ENCODE peak calls at places on chromosomes 3 and 15, in nine cellular contexts. Q, V, J, U, E, W, G, B and Y are unnamed samples.

GRCh38 chr15:65906396-65906795 is 37.1 kb downstream of the RAB11A start:
- DNase-seq in Q (no peak), V (no peak), J (no peak), U (no peak), E (no peak), W (no peak), G (no peak), B (no peak), Y (no peak)

GRCh38 chr3:33360136-33360825 is 79.9 kb downstream of the UBP1 start:
- DNase-seq in Q (no peak), V (peak), J (no peak), U (no peak), E (peak), W (no peak), G (peak), B (no peak), Y (peak)

GRCh38 chr15:66751579-66751978 is 49.5 kb downstream of the SMAD6 start:
- DNase-seq in Q (no peak), V (no peak), J (peak), U (peak), E (no peak), W (no peak), G (no peak), B (no peak), Y (no peak)

GRCh38 chr3:71530903-71531535 is 52.5 kb downstream of the FOXP1 start:
- DNase-seq in Q (no peak), V (no peak), J (no peak), U (no peak), E (no peak), W (no peak), G (no peak), B (no peak), Y (no peak)

GRCh38 chr3:59737209-59737608 is 687.4 kb upstream of the CFAP20DC start:
- DNase-seq in Q (no peak), V (no peak), J (no peak), U (no peak), E (no peak), W (no peak), G (peak), B (no peak), Y (no peak)

GRCh38 chr3:44648564-44649229 is at the start of gene ZNF35:
- DNase-seq in Q (peak), V (peak), J (peak), U (peak), E (peak), W (peak), G (peak), B (peak), Y (peak)

GRCh38 chr3:150074277-150074676 is 103.6 kb upstream of the PFN2 start:
- DNase-seq in Q (no peak), V (no peak), J (no peak), U (peak), E (no peak), W (no peak), G (no peak), B (no peak), Y (no peak)

GRCh38 chr3:32037932-32038271 is 56.4 kb downstream of the ZNF860 start:
- DNase-seq in Q (no peak), V (no peak), J (no peak), U (no peak), E (no peak), W (no peak), G (no peak), B (no peak), Y (no peak)

GRCh38 chr15:41917767-41918430 is 24.0 kb upstream of the SPTBN5 start:
- DNase-seq in Q (peak), V (peak), J (peak), U (no peak), E (peak), W (no peak), G (peak), B (no peak), Y (no peak)

GRCh38 chr3:127915937-127916480 is 977 bp downstream of the KBTBD12 start:
- DNase-seq in Q (no peak), V (no peak), J (no peak), U (no peak), E (no peak), W (no peak), G (no peak), B (no peak), Y (no peak)

GRCh38 chr3:184223946-184224345 is 5.4 kb upstream of the VWA5B2 start:
- DNase-seq in Q (no peak), V (no peak), J (no peak), U (no peak), E (no peak), W (no peak), G (no peak), B (no peak), Y (no peak)

GRCh38 chr3:42190701-42191442 is 75.1 kb downstream of the CCK start:
- DNase-seq in Q (no peak), V (peak), J (peak), U (peak), E (peak), W (peak), G (peak), B (peak), Y (peak)

GRCh38 chr3:167886690-167887089 is 151.2 kb downstream of the SERPINI1 start:
- DNase-seq in Q (no peak), V (no peak), J (no peak), U (no peak), E (no peak), W (no peak), G (peak), B (no peak), Y (no peak)

GRCh38 chr3:54427501-54427900 is 305.1 kb downstream of the CACNA2D3 start:
- DNase-seq in Q (no peak), V (no peak), J (no peak), U (no peak), E (no peak), W (no peak), G (no peak), B (no peak), Y (no peak)

GRCh38 chr3:79516795-79517194 is 251.0 kb downstream of the ROBO1 start:
- DNase-seq in Q (no peak), V (no peak), J (no peak), U (no peak), E (no peak), W (no peak), G (no peak), B (no peak), Y (no peak)

GRCh38 chr3:79521221-79521848 is 246.5 kb downstream of the ROBO1 start:
- DNase-seq in Q (no peak), V (peak), J (peak), U (peak), E (peak), W (no peak), G (peak), B (no peak), Y (peak)

GRCh38 chr3:79515072-79515471 is 252.7 kb downstream of the ROBO1 start:
- DNase-seq in Q (no peak), V (no peak), J (no peak), U (no peak), E (no peak), W (no peak), G (peak), B (no peak), Y (peak)

DNA sequence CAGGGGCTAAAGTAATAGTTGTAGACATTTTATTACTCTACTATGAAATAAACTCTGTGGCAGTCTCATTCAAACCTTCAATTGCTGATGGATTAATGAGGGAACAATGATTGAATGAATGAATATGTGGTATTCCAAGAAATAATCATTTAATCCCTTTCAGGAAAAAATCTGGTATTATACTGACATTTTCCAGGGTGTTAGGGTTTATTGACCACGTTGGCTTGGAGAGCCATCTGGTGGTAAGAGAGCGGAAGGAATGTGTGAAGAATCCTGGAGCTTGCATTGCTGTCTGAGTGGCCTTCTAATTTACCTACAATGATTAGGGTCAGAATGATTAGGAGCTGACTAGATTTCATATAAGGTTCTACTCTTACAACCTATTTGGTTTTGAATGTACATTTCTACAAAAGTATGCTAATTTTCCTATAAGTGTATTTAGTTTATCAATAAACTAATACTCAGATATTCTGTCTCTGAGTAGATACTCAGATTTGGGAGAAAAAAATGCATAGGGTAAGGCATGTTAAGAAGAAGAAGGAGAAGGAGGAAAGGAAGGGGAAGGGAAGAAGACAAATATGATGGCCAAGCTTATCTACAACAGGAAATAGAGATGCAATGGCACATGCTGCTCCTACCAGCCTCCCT is 249.9 kb downstream of the ROBO1 start:
- DNase-seq in Q (no peak), V (peak), J (no peak), U (no peak), E (no peak), W (no peak), G (peak), B (no peak), Y (peak)
- TF ChIP-seq CTCF in Q (no peak), V (peak), J (peak), U (peak), E (peak), W (no peak), G (peak), B (peak), Y (peak)

DNA sequence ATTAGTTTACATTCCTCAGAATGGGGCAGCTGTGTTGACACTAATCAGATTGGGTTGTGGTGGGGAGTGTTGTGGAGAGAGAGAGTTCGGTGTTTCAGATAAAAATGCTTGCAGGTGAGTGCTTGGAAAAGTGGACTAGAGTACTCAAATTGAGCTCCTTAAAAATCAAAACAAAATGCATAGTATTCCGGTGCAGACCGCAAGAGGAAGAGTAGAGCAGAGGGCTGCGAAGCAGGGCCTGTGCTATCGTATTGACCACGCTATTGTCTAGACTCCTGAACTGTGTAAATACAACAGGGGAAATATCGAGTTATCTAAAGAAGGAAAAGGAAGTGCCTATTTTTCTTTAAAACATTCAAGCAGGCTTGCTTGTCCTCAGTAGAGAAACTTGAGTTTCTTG is 159.5 kb downstream of the TP63 start:
- DNase-seq in Q (no peak), V (no peak), J (no peak), U (peak), E (no peak), W (no peak), G (no peak), B (no peak), Y (no peak)
- TF ChIP-seq CTCF in Q (no peak), V (no peak), J (no peak), U (no peak), E (no peak), W (no peak), G (no peak), B (no peak), Y (no peak)

GRCh38 chr3:131560795-131561194 is 58.0 kb upstream of the MRPL3 start:
- DNase-seq in Q (no peak), V (no peak), J (no peak), U (no peak), E (no peak), W (no peak), G (no peak), B (no peak), Y (no peak)
- TF ChIP-seq CTCF in Q (no peak), V (no peak), J (no peak), U (no peak), E (no peak), W (no peak), G (no peak), B (no peak), Y (no peak)

GRCh38 chr15:93052090-93052892 is 36.7 kb downstream of the RGMA start:
- DNase-seq in Q (no peak), V (no peak), J (no peak), U (no peak), E (no peak), W (no peak), G (no peak), B (no peak), Y (no peak)
- TF ChIP-seq CTCF in Q (no peak), V (no peak), J (no peak), U (peak), E (peak), W (no peak), G (no peak), B (no peak), Y (peak)

GRCh38 chr3:38652934-38653333 is 3.4 kb upstream of the SCN5A start:
- DNase-seq in Q (no peak), V (no peak), J (no peak), U (no peak), E (no peak), W (no peak), G (no peak), B (no peak), Y (no peak)

GRCh38 chr3:38657369-38657768 is 7.9 kb upstream of the SCN5A start:
- DNase-seq in Q (no peak), V (no peak), J (no peak), U (no peak), E (no peak), W (no peak), G (no peak), B (no peak), Y (no peak)

GRCh38 chr3:38653685-38654537 is 4.4 kb upstream of the SCN5A start:
- DNase-seq in Q (peak), V (no peak), J (no peak), U (no peak), E (no peak), W (no peak), G (no peak), B (no peak), Y (no peak)

GRCh38 chr3:38658886-38659285 is 9.4 kb upstream of the SCN5A start:
- DNase-seq in Q (no peak), V (no peak), J (no peak), U (no peak), E (no peak), W (no peak), G (no peak), B (no peak), Y (no peak)

DNA sequence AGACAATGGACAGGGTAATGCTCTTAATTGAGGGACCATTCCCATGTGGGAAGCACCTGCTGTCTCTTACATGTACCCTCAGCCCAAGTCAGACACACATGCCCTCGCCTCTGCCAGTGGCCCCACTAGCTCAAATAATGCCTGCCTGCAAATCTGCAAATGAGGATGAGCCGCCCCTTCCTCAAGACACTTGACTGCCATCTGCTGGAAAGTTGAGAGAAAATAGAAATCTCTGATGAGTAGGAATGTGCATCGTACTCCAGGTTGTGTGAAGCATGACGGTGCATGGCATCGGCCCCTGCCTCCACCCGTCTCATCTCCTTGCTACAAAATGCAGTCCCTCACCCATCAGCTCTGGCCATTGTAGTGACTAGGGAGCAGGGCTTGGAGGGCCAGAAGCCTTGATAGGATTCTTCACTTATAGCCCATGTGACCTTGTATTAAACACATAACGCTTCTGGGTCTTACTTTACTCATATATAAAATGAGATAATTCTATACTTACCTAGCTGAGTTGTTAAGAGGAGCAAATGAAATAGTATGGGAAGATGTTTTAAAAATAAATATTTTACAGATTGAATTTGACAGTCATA is 6.3 kb upstream of the SCN5A start:
- DNase-seq in Q (no peak), V (peak), J (no peak), U (peak), E (no peak), W (no peak), G (peak), B (no peak), Y (peak)
- TF ChIP-seq CTCF in Q (no peak), V (peak), J (peak), U (peak), E (peak), W (no peak), G (peak), B (peak), Y (peak)

DNA sequence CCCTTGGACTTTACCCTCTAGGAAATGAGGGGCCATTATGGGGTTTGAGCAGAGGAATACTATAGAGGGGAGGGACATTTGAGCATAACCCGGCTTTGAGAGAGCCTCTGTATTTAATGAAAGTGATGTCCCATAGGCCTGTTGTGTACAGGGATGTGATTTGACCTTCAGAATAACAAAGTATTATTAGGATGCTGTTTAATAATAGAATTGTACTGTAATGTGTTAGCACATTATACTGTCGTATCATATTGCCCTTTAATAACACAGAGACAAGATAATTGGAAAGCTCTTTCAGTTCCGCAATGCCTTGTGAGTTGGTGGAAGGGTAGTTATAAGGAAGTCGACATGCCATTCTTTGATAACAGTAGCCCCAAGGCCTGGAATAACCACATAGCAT is 328.3 kb downstream of the RYR3 start:
- DNase-seq in Q (no peak), V (no peak), J (no peak), U (no peak), E (no peak), W (no peak), G (no peak), B (no peak), Y (no peak)
- TF ChIP-seq CTCF in Q (no peak), V (no peak), J (no peak), U (no peak), E (no peak), W (no peak), G (no peak), B (no peak), Y (no peak)

GRCh38 chr3:25944328-25944727 is 154.4 kb downstream of the OXSM start:
- DNase-seq in Q (no peak), V (no peak), J (no peak), U (no peak), E (no peak), W (no peak), G (no peak), B (no peak), Y (no peak)
- TF ChIP-seq CTCF in Q (no peak), V (no peak), J (no peak), U (no peak), E (no peak), W (no peak), G (no peak), B (no peak), Y (no peak)

GRCh38 chr3:111541391-111541790 is 606 bp upstream of the CD96 start:
- DNase-seq in Q (no peak), V (no peak), J (no peak), U (no peak), E (no peak), W (no peak), G (no peak), B (no peak), Y (peak)

GRCh38 chr3:111541911-111542483 is at the start of gene CD96:
- DNase-seq in Q (no peak), V (peak), J (peak), U (peak), E (no peak), W (peak), G (no peak), B (no peak), Y (peak)

GRCh38 chr3:111538111-111538510 is 3.9 kb upstream of the CD96 start:
- DNase-seq in Q (no peak), V (no peak), J (no peak), U (no peak), E (no peak), W (no peak), G (no peak), B (no peak), Y (no peak)

GRCh38 chr3:111538687-111539086 is 3.3 kb upstream of the CD96 start:
- DNase-seq in Q (no peak), V (peak), J (no peak), U (peak), E (no peak), W (no peak), G (peak), B (no peak), Y (peak)

GRCh38 chr3:111539351-111540331 is 2.4 kb upstream of the CD96 start:
- DNase-seq in Q (no peak), V (peak), J (peak), U (peak), E (peak), W (peak), G (peak), B (peak), Y (peak)
- TF ChIP-seq CTCF in Q (peak), V (peak), J (peak), U (peak), E (peak), W (peak), G (peak), B (peak), Y (peak)